ENCODE peak calls at places on chromosomes 11 and 22, in four cellular contexts. Y is BJ, P is H9, C is heart right ventricle. Z is an unnamed sample. For H3K27me3, the result is how much of the 10 kb centered on the place peaks cover.

GRCh38 chr11:10908215-10908990 is 50.5 kb upstream of the ZBED5 start:
- DNase-seq in P (peak), Y (peak), C (no peak), Z (peak)

GRCh38 chr22:26542831-26543230 is 30.6 kb upstream of the TFIP11 start:
- DNase-seq in C (no peak), P (no peak), Y (no peak), Z (no peak)

GRCh38 chr11:57586711-57587110 is 10.8 kb upstream of the SERPING1 start:
- DNase-seq in C (no peak), Y (no peak), P (no peak), Z (no peak)

GRCh38 chr22:32042924-32043323 is at the start of gene SLC5A1:
- DNase-seq in Y (no peak), C (no peak), P (peak), Z (no peak)

GRCh38 chr11:12678092-12678491 is 3.9 kb downstream of the TEAD1 start:
- DNase-seq in Y (no peak), C (no peak), P (no peak), Z (no peak)

GRCh38 chr11:122703541-122704272 is 48.2 kb downstream of the UBASH3B start:
- DNase-seq in P (no peak), C (no peak), Y (no peak), Z (no peak)

GRCh38 chr11:110317516-110317932 is 21.1 kb upstream of the RDX start:
- DNase-seq in C (peak), Y (no peak), P (no peak), Z (no peak)

GRCh38 chr22:29971607-29972006 is 88.6 kb downstream of the MTMR3 start:
- DNase-seq in C (no peak), Y (no peak), P (no peak), Z (no peak)

GRCh38 chr22:23268877-23269276 is 88.6 kb downstream of the BCR start:
- DNase-seq in Y (no peak), C (no peak), P (no peak), Z (no peak)

GRCh38 chr11:96254087-96254486 is 88.9 kb downstream of the MAML2 start:
- DNase-seq in C (peak), Y (no peak), P (no peak), Z (no peak)

GRCh38 chr11:50078001-50078400 is 45.3 kb downstream of the OR4C45 start:
- DNase-seq in P (no peak), C (no peak), Y (no peak), Z (no peak)

GRCh38 chr11:43976863-43977262 is 34.4 kb downstream of the C11orf96 start:
- DNase-seq in P (no peak), C (no peak), Y (no peak), Z (no peak)

GRCh38 chr22:19820880-19821522 is 33.7 kb downstream of the GNB1L start:
- DNase-seq in Y (no peak), P (peak), C (no peak), Z (no peak)

GRCh38 chr11:30015725-30016449 is 943 bp downstream of the KCNA4 start:
- DNase-seq in P (peak), C (no peak), Y (no peak), Z (no peak)

GRCh38 chr11:114176321-114176720 is 116.8 kb downstream of the ZBTB16 start:
- DNase-seq in C (no peak), Y (no peak), P (no peak), Z (no peak)

GRCh38 chr11:69700278-69701140 is 3.3 kb downstream of the FGF19 start:
- DNase-seq in Y (no peak), P (peak), C (peak), Z (no peak)

GRCh38 chr22:27810566-27810965 is 9.0 kb upstream of the MN1 start:
- DNase-seq in Y (peak), C (peak), P (no peak), Z (no peak)
- TF ChIP-seq CTCF in Y (peak), C (no peak), P (no peak), Z (no peak)

GRCh38 chr11:120061036-120061760 is 76.7 kb downstream of the TRIM29 start:
- DNase-seq in P (no peak), C (no peak), Y (no peak), Z (no peak)
- H3K27me3 ChIP-seq in P (under half), C (under half), Y (under half), Z (under half)

DNA sequence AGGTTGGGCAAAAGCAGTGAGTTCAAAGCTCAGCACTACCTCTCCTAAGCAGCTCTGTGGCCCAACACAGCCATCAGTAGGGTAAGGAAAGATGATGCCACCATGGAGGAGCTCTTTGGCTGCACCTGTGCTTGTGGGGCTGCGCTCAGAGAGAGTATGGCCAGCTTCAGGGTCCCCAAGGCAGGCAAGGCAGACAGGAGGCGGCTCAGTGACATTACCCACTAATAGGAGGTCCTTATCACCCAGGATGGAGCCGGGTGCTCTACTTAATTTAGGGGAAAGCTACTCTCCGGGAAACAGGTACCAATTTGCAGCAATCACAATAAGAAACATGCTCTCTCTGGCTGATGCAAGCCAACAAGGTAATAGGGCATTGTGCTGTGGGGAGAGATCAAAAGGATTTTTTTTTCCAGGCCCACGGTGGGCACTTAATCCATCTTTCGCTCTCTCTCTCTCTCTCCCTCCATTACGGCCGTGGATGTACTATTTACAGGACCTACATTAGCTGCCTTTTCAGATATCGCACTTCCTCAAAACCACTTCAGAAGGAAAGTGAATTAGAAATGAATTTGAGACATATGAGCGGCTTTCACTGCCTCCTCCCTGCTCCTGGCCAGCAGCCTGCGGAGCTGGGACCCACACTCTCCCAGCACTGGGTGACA is 446.3 kb downstream of the SOX6 start:
- DNase-seq in Y (no peak), C (no peak), P (no peak), Z (no peak)
- TF ChIP-seq CTCF in Y (no peak), C (no peak), P (no peak), Z (no peak)

DNA sequence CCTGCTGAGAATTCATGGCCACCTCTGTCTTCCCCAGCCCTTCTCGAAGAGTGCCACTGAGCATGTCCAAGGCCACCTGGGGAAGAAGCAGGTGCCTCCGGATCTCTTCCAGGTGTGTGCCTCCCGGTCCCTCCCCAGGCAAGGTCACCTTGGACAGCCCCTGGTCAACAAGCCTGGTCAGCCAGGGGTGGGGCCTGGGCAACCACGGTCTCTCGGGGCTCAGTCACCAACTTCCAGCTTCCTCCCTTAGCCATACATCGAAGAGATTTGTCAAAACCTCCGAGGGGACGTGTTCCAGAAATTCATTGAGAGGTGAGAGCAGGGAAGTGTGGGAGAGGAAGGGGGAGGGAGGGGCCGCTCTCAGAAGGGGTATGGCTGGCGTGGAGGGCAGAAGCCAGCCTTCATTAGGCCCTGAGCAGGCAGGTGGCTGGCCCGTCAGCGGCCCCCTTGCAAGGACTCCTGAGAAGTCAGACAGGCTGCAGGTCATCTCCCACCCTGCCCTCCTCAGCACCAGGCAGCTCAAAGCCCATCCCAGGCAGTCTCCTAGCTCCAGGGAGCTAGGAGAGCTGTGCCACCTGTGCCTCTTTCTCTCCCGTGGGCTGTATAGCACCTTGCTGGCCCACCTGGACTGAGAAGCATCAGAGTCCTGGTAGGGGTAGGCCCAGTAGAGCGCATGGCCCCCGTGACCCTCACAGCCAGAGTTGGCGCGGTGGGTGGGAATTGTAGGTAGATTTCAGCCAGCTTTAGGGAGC is 9.3 kb upstream of the ANKRD13D start:
- DNase-seq in P (no peak), C (no peak), Y (no peak), Z (no peak)
- H3K27me3 ChIP-seq in P (under half), C (under half), Y (under half), Z (under half)

DNA sequence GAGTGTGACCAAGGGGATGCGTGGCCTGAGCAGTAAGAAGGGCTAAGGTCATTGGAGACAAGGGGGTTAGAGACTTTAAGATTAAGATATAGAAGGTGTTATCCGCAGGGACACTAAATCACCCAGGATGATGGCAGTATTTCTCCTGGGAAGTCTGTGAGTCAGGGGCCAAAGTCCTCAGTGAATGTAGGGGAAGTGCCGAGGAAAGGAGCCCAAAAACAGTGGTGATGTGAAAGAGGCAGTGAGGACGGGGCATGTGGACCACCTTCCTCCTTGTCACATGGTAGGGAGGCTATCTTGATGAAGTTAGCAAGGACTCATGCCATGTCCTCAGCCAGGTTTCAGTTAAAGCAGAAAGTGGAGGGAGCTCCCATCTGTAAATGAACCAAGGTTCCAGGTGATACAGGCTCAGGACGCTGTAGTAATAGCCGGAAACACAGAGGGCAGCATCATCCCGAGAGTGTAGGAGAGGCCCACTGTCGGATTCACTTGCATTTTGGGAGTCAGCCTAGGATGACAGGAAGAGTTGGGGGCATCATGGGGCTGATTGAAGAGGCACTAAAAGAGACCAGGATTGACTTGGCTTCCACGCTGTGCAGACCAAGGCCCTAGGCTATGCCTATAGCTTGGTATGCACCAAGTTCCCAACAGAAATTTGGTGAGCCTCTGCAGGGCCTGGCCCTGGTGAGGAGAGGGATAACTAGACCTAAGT is 33.5 kb downstream of the WEE1 start:
- DNase-seq in Y (no peak), P (peak), C (no peak), Z (no peak)
- TF ChIP-seq CTCF in Y (no peak), P (peak), C (no peak), Z (no peak)

DNA sequence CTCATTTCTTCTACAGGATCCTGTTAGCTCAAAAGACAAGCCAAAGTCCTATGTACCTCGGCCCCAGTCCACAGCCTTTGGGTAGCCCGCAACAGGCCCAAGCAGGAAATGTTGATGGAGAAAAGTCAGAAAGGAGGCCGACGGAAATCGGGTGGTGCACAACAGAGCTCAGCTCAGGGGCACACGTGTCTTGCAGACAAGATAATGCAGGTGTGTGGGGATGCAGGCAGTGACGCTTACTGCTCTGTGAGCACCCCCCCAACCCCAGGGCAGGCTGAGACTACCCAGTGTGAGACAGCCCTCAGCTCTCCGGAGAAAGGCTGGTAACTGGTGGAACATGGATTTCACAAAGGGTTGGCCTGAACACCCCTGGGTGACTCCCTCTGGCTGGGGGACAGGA is 4.3 kb upstream of the PDE2A start:
- DNase-seq in C (no peak), Y (no peak), P (no peak), Z (no peak)
- H3K27me3 ChIP-seq in C (half or more), Y (under half), P (under half), Z (half or more)

GRCh38 chr22:17119481-17120202 is 1.5 kb downstream of the TMEM121B start:
- DNase-seq in Y (no peak), C (no peak), P (peak), Z (no peak)
- TF ChIP-seq CTCF in Y (no peak), C (peak), P (peak), Z (peak)

DNA sequence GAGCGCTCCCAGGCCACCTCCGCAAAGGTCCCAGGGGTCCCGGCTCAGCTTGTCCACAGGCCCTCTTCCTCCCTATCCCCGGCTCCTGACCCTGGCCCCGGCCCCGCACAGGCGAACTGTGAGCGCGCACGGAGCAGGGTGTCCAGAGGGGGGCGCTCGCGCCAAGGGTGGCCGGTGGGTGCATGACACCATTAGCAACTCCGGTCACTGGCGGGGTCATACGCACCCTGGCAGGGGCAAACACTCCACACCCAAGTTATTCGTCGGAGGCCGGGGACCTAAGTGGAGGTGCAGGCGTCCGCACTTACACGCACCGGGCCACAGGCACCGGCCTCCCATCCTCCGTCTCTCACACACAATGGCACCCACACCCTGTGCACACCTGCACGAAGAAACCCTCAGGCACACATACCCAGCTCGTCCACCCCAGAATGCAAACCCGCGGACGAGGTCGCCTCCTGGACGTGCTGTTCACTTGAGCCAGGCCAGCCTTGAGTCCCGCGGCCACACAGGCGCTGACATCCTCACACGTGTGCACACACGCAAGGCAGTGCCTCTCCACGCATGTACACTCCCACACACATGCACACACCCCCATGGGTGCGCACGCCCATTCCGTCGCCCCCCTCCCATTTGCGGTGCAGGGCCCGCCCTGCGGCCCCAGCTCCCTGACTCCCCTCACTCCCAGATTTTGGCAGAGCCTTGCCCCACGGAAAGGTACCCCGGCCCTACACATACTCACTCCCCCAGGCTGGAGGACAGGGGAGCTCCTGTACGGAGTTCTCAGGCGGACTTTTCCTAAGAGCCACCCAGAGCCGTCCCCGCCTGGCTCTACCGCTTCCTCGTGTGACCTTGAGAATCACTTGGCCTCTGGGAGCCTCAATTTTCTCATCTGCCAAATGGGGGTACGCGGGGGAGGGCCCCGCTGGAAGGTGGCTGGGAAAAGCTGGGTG is at the start of gene RASGRP2:
- DNase-seq in C (peak), P (peak), Y (no peak), Z (no peak)
- H3K27me3 ChIP-seq in C (under half), P (under half), Y (under half), Z (half or more)

GRCh38 chr11:75214411-75214821 is 26.2 kb upstream of the TPBGL start:
- DNase-seq in P (peak), Y (no peak), C (peak), Z (peak)
- TF ChIP-seq CTCF in P (peak), Y (peak), C (no peak), Z (peak)

GRCh38 chr11:1554981-1555712 is 16.9 kb downstream of the DUSP8 start:
- DNase-seq in Y (no peak), C (no peak), P (peak), Z (no peak)
- H3K27me3 ChIP-seq in Y (under half), C (under half), P (under half), Z (under half)